ENCODE peak calls at places on chromosomes 11 and 22, in four cellular contexts. K is esophagus squamous epithelium; G is CD8-positive, alpha-beta memory T cell; Q is aorta. H is an unnamed sample.
A peak's percentile ranks its signal among the peaks of the same experiment; 100 is the strongest.

GRCh38 chr22:39738746-39739145 is 154.8 kb downstream of the ENTHD1 start:
- DNase-seq in K (no peak), G (no peak), Q (no peak), H (peak; percentile 11)

GRCh38 chr11:105449100-105449734 is 160.7 kb upstream of the GRIA4 start:
- DNase-seq in Q (no peak), K (no peak), G (no peak), H (no peak)

GRCh38 chr11:118791961-118792578 is 1.1 kb upstream of the DDX6 start:
- DNase-seq in K (no peak), Q (no peak), G (peak; percentile 49), H (peak; percentile 2)

GRCh38 chr11:45209904-45210699 is 63.7 kb downstream of the PRDM11 start:
- DNase-seq in K (no peak), G (no peak), Q (peak; percentile 94), H (peak; percentile 33)

GRCh38 chr11:110463153-110463552 is 33.4 kb downstream of the FDX1 start:
- DNase-seq in K (no peak), Q (peak; percentile 80), G (no peak), H (peak; percentile 53)

GRCh38 chr11:133049244-133050019 is 482.9 kb downstream of the OPCML start:
- DNase-seq in Q (no peak), G (no peak), K (no peak), H (no peak)

GRCh38 chr11:130813196-130813595 is 103.1 kb downstream of the SNX19 start:
- DNase-seq in Q (no peak), G (no peak), K (no peak), H (no peak)

GRCh38 chr22:35705141-35705540 is 12.5 kb upstream of the APOL5 start:
- DNase-seq in K (no peak), G (no peak), Q (no peak), H (peak; percentile 85)

GRCh38 chr11:127126956-127127355 is 126.4 kb upstream of the KIRREL3 start:
- DNase-seq in Q (no peak), G (no peak), K (no peak), H (no peak)

GRCh38 chr11:64888761-64889511 is 10.5 kb upstream of the EHD1 start:
- DNase-seq in K (no peak), G (no peak), Q (no peak), H (peak; percentile 21)

GRCh38 chr11:132349806-132350733 is 979.7 kb downstream of the NTM start:
- DNase-seq in G (no peak), Q (no peak), K (no peak), H (peak; percentile 33)

GRCh38 chr11:115701284-115701875 is 197.2 kb upstream of the CADM1 start:
- DNase-seq in Q (no peak), K (no peak), G (no peak), H (no peak)

GRCh38 chr11:126390418-126390817 is 34.9 kb downstream of the ST3GAL4 start:
- DNase-seq in G (no peak), Q (no peak), K (no peak), H (no peak)

GRCh38 chr11:6596237-6596877 is 7.1 kb downstream of the RRP8 start:
- DNase-seq in G (no peak), Q (no peak), K (no peak), H (no peak)

GRCh38 chr22:25202290-25202921 is 2.7 kb downstream of the CRYBB3 start:
- DNase-seq in K (no peak), G (peak; percentile 29), Q (peak; percentile 79), H (peak; percentile 49)

GRCh38 chr11:133082851-133083488 is 449.3 kb downstream of the OPCML start:
- DNase-seq in K (no peak), Q (peak; percentile 85), G (peak; percentile 1), H (peak; percentile 6)

DNA sequence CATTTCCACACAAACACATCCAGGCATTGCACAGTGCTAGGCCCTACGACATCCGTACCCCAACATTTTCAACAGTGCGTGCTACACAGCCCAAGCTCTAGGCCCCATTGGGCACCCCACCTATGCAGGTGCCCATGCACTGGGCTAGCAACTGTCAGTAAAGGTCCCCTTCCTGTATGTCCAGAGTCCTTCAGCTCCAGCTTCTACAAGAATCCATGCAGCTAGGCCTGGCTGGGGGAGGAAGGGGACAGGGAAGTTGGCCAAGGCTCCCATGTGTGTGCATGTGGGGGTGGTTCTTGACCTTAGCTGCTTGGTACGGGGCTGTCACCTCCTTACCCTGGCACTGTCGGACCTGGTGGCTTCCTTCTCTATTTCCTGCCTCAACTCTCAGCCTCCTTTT is 1.3 kb downstream of the B3GAT1 start:
- DNase-seq in G (no peak), K (no peak), Q (peak; percentile 28), H (no peak)
- H3K4me3 ChIP-seq in G (peak overlapping the region; percentile 49), K (no peak overlapping the region), Q (no peak overlapping the region), H (no peak overlapping the region)

DNA sequence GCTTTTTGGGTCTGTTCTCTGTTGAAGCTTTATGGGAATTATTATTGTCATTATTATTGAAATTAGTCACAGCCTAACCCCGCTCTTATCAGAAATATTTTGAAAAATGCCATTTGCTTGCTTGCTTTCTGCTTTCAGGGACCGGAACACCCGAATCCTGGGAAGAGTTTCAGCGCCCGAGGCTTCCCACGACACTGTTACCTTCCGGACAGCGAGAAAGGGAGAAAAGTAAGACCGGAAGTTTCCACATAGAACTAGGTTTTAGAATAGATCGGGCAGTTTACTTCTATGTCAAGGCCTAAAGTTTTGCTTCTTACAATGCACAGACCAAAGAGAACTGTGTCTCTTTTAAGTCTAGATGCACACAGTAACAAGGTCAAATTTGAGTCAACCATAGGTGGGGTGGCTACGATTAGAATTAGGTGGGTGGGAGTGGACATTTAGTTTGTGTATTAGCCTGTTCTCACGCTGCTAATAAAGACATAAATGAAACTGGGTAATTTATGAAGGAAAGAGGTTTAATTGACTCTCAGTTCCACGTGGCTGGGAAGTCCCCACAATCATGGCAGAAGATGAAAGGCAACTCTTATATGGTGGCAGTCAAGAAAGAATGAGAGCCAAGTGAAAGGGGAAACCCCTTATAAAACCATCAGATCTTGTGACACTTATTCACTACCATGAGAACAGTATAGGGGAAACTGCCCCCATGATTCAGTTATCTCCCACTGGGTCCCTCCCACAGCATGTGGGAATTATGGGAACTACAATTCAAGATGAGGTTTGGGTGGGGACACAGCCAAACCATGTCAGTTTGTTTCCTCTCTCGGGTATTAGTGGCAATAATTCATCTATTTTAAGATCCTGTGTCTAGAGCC is 12.9 kb downstream of the MPEG1 start:
- DNase-seq in Q (no peak), K (no peak), G (no peak), H (no peak)
- H3K36me3 ChIP-seq in Q (no peaks in the 10 kb centered on the region), K (no peaks in the 10 kb centered on the region), G (no peaks in the 10 kb centered on the region), H (no peaks in the 10 kb centered on the region)

GRCh38 chr22:41415554-41415953 is 31.0 kb downstream of the TOB2 start:
- DNase-seq in K (no peak), G (no peak), Q (no peak), H (no peak)
- H3K4me3 ChIP-seq in K (no peak overlapping the region), G (no peak overlapping the region), Q (no peak overlapping the region), H (no peak overlapping the region)

GRCh38 chr22:50192825-50193204 is 7.1 kb downstream of the TRABD start:
- DNase-seq in Q (no peak), K (no peak), G (peak; percentile 78), H (no peak)
- H3K36me3 ChIP-seq in Q (no peaks in the 10 kb centered on the region), K (peaks cover 5% of the 10 kb centered on the region), G (peaks cover 14% of the 10 kb centered on the region), H (peaks cover 40% of the 10 kb centered on the region)

DNA sequence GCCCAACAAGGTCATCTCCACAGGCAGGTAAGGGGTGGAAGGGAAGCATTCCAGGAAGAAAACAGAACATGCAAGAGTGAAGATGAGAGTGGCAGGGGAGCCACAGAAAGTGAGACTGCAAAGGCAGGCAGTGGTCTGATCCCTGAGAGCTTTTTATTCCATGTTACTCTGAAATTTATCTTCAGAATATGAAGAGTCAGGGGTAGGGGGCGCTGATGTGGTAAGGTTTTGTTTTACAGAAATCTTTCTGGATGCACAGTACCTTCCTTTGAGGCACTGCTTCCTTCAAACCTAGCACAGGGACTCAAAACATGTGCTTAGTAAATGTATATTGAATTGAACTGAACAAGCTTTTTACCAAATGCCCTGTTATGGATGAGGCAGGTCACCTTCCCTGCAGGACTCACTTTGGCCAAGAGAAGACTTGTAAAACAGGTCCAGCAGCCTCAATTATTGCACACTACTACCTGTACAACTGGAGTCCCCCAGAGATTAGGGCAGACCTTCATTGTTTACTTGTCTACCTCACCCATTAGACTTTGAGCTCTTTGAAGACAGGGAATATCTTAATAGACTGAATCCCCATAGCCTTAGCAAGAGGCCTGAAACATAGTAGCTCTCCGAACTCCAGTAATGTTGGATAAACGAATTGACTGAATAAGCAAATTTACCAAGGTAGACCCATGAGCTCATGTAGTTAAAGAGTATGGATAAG is 2.2 kb downstream of the PAK1 start:
- DNase-seq in K (no peak), Q (no peak), G (no peak), H (no peak)
- H3K4me3 ChIP-seq in K (no peak overlapping the region), Q (no peak overlapping the region), G (no peak overlapping the region), H (no peak overlapping the region)